ENCODE peak calls at places on chromosomes 7 and 10, in seven cellular contexts. One of them, this sample, is unnamed.

GRCh38 chr10:11856678-11857077 is 33.5 kb downstream of the PROSER2 start:
- DNase-seq in lung microvascular endothelial cell: no peak
- DNase-seq in CD8-positive, alpha-beta memory T cell: no peak
- DNase-seq in Ammon's horn: no peak
- DNase-seq in stimulated activated CD4-positive, alpha-beta T cell treated with anti-CD3 and anti-CD28 coated beads, Interleukin-4, amount 100 ng/mL, for 1 hour: no peak
- DNase-seq in ACHN: no peak
- DNase-seq in endothelial cell: no peak
- DNase-seq in this sample: no peak

GRCh38 chr10:514137-514671 is 175.3 kb downstream of the DIP2C start:
- DNase-seq in lung microvascular endothelial cell: no peak
- DNase-seq in CD8-positive, alpha-beta memory T cell: no peak
- DNase-seq in Ammon's horn: peak
- DNase-seq in stimulated activated CD4-positive, alpha-beta T cell treated with anti-CD3 and anti-CD28 coated beads, Interleukin-4, amount 100 ng/mL, for 1 hour: no peak
- DNase-seq in ACHN: no peak
- DNase-seq in endothelial cell: no peak
- DNase-seq in this sample: no peak

GRCh38 chr7:76244781-76245391 is 43.2 kb downstream of the SRRM3 start:
- DNase-seq in lung microvascular endothelial cell: no peak
- DNase-seq in CD8-positive, alpha-beta memory T cell: no peak
- DNase-seq in Ammon's horn: no peak
- DNase-seq in stimulated activated CD4-positive, alpha-beta T cell treated with anti-CD3 and anti-CD28 coated beads, Interleukin-4, amount 100 ng/mL, for 1 hour: no peak
- DNase-seq in ACHN: no peak
- DNase-seq in endothelial cell: no peak
- DNase-seq in this sample: no peak

GRCh38 chr7:133015879-133016278 is 66.0 kb downstream of the CHCHD3 start:
- DNase-seq in lung microvascular endothelial cell: no peak
- DNase-seq in CD8-positive, alpha-beta memory T cell: no peak
- DNase-seq in Ammon's horn: no peak
- DNase-seq in stimulated activated CD4-positive, alpha-beta T cell treated with anti-CD3 and anti-CD28 coated beads, Interleukin-4, amount 100 ng/mL, for 1 hour: no peak
- DNase-seq in ACHN: no peak
- DNase-seq in endothelial cell: no peak
- DNase-seq in this sample: no peak

GRCh38 chr7:100974021-100974420 is 4.7 kb downstream of the MUC12 start:
- DNase-seq in lung microvascular endothelial cell: no peak
- DNase-seq in CD8-positive, alpha-beta memory T cell: no peak
- DNase-seq in Ammon's horn: no peak
- DNase-seq in stimulated activated CD4-positive, alpha-beta T cell treated with anti-CD3 and anti-CD28 coated beads, Interleukin-4, amount 100 ng/mL, for 1 hour: no peak
- DNase-seq in ACHN: no peak
- DNase-seq in endothelial cell: no peak
- DNase-seq in this sample: no peak

GRCh38 chr7:56079450-56080185 is 13.1 kb downstream of the PHKG1 start:
- DNase-seq in lung microvascular endothelial cell: peak
- DNase-seq in CD8-positive, alpha-beta memory T cell: no peak
- DNase-seq in Ammon's horn: peak
- DNase-seq in stimulated activated CD4-positive, alpha-beta T cell treated with anti-CD3 and anti-CD28 coated beads, Interleukin-4, amount 100 ng/mL, for 1 hour: no peak
- DNase-seq in ACHN: no peak
- DNase-seq in endothelial cell: peak
- DNase-seq in this sample: peak

GRCh38 chr7:116180302-116180701 is 30.0 kb upstream of the TES start:
- DNase-seq in lung microvascular endothelial cell: peak
- DNase-seq in CD8-positive, alpha-beta memory T cell: no peak
- DNase-seq in Ammon's horn: no peak
- DNase-seq in stimulated activated CD4-positive, alpha-beta T cell treated with anti-CD3 and anti-CD28 coated beads, Interleukin-4, amount 100 ng/mL, for 1 hour: no peak
- DNase-seq in ACHN: peak
- DNase-seq in endothelial cell: peak
- DNase-seq in this sample: no peak

GRCh38 chr10:77702166-77702565 is 64.6 kb upstream of the KCNMA1 start:
- DNase-seq in lung microvascular endothelial cell: peak
- DNase-seq in CD8-positive, alpha-beta memory T cell: no peak
- DNase-seq in Ammon's horn: no peak
- DNase-seq in stimulated activated CD4-positive, alpha-beta T cell treated with anti-CD3 and anti-CD28 coated beads, Interleukin-4, amount 100 ng/mL, for 1 hour: no peak
- DNase-seq in ACHN: peak
- DNase-seq in endothelial cell: no peak
- DNase-seq in this sample: no peak

GRCh38 chr7:85851571-85852193 is 664.8 kb upstream of the SEMA3D start:
- DNase-seq in lung microvascular endothelial cell: peak
- DNase-seq in CD8-positive, alpha-beta memory T cell: no peak
- DNase-seq in Ammon's horn: peak
- DNase-seq in stimulated activated CD4-positive, alpha-beta T cell treated with anti-CD3 and anti-CD28 coated beads, Interleukin-4, amount 100 ng/mL, for 1 hour: no peak
- DNase-seq in ACHN: peak
- DNase-seq in endothelial cell: no peak
- DNase-seq in this sample: peak

GRCh38 chr10:63256047-63256773 is 123.1 kb downstream of the NRBF2 start:
- DNase-seq in lung microvascular endothelial cell: peak
- DNase-seq in CD8-positive, alpha-beta memory T cell: no peak
- DNase-seq in Ammon's horn: peak
- DNase-seq in stimulated activated CD4-positive, alpha-beta T cell treated with anti-CD3 and anti-CD28 coated beads, Interleukin-4, amount 100 ng/mL, for 1 hour: no peak
- DNase-seq in ACHN: no peak
- DNase-seq in endothelial cell: no peak
- DNase-seq in this sample: peak

GRCh38 chr7:5282464-5283316 is at the start of gene SLC29A4:
- DNase-seq in lung microvascular endothelial cell: no peak
- DNase-seq in CD8-positive, alpha-beta memory T cell: no peak
- DNase-seq in Ammon's horn: peak
- DNase-seq in stimulated activated CD4-positive, alpha-beta T cell treated with anti-CD3 and anti-CD28 coated beads, Interleukin-4, amount 100 ng/mL, for 1 hour: peak
- DNase-seq in ACHN: no peak
- DNase-seq in endothelial cell: no peak
- DNase-seq in this sample: peak

GRCh38 chr10:115572740-115573455 is 479.7 kb downstream of the ATRNL1 start:
- DNase-seq in lung microvascular endothelial cell: no peak
- DNase-seq in CD8-positive, alpha-beta memory T cell: no peak
- DNase-seq in Ammon's horn: no peak
- DNase-seq in stimulated activated CD4-positive, alpha-beta T cell treated with anti-CD3 and anti-CD28 coated beads, Interleukin-4, amount 100 ng/mL, for 1 hour: no peak
- DNase-seq in ACHN: peak
- DNase-seq in endothelial cell: peak
- DNase-seq in this sample: no peak

This sample was measured in cerebellum.